ENCODE peak calls at places on chromosomes 13 and 19, in six cellular contexts. One of them, this sample, is unnamed.

GRCh38 chr19:22503524-22503923 is 81.4 kb upstream of the ZNF98 start:
- DNase-seq in NCI-H524 treated with DMSO at 0.1 percent for 48 hours: no peak
- DNase-seq in stimulated activated CD8-positive, alpha-beta memory T cell treated with anti-CD3 and anti-CD28 coated beads, Interleukin-15, amount 100 ng/mL, for 24 hours: no peak
- DNase-seq in OCI-M1: no peak
- DNase-seq in OCI-LY7: no peak
- DNase-seq in KG1: no peak
- DNase-seq in this sample: no peak

GRCh38 chr13:61294467-61295186 is 121.0 kb downstream of the PCDH20 start:
- DNase-seq in stimulated activated CD8-positive, alpha-beta memory T cell treated with anti-CD3 and anti-CD28 coated beads, Interleukin-15, amount 100 ng/mL, for 24 hours: no peak
- DNase-seq in OCI-M1: no peak
- DNase-seq in NCI-H524 treated with DMSO at 0.1 percent for 48 hours: peak
- DNase-seq in OCI-LY7: no peak
- DNase-seq in KG1: no peak
- DNase-seq in this sample: no peak

GRCh38 chr19:10553943-10554381 is 10.3 kb downstream of the ATG4D start:
- DNase-seq in NCI-H524 treated with DMSO at 0.1 percent for 48 hours: no peak
- DNase-seq in stimulated activated CD8-positive, alpha-beta memory T cell treated with anti-CD3 and anti-CD28 coated beads, Interleukin-15, amount 100 ng/mL, for 24 hours: no peak
- DNase-seq in OCI-M1: no peak
- DNase-seq in KG1: peak
- DNase-seq in OCI-LY7: peak
- DNase-seq in this sample: no peak

GRCh38 chr19:29845576-29846176 is 33.9 kb downstream of the CCNE1 start:
- DNase-seq in stimulated activated CD8-positive, alpha-beta memory T cell treated with anti-CD3 and anti-CD28 coated beads, Interleukin-15, amount 100 ng/mL, for 24 hours: no peak
- DNase-seq in KG1: no peak
- DNase-seq in OCI-M1: peak
- DNase-seq in NCI-H524 treated with DMSO at 0.1 percent for 48 hours: no peak
- DNase-seq in OCI-LY7: peak
- DNase-seq in this sample: no peak

GRCh38 chr19:3375221-3376088 is 9.1 kb downstream of the NFIC start:
- DNase-seq in stimulated activated CD8-positive, alpha-beta memory T cell treated with anti-CD3 and anti-CD28 coated beads, Interleukin-15, amount 100 ng/mL, for 24 hours: no peak
- DNase-seq in NCI-H524 treated with DMSO at 0.1 percent for 48 hours: no peak
- DNase-seq in OCI-M1: no peak
- DNase-seq in OCI-LY7: no peak
- DNase-seq in KG1: no peak
- DNase-seq in this sample: no peak

GRCh38 chr19:39397360-39398296 is 6.5 kb downstream of the MED29 start:
- DNase-seq in NCI-H524 treated with DMSO at 0.1 percent for 48 hours: no peak
- DNase-seq in OCI-LY7: peak
- DNase-seq in stimulated activated CD8-positive, alpha-beta memory T cell treated with anti-CD3 and anti-CD28 coated beads, Interleukin-15, amount 100 ng/mL, for 24 hours: peak
- DNase-seq in KG1: peak
- DNase-seq in OCI-M1: peak
- DNase-seq in this sample: peak

GRCh38 chr19:13103961-13104847 is 1.5 kb upstream of the LYL1 start:
- DNase-seq in KG1: peak
- DNase-seq in NCI-H524 treated with DMSO at 0.1 percent for 48 hours: no peak
- DNase-seq in stimulated activated CD8-positive, alpha-beta memory T cell treated with anti-CD3 and anti-CD28 coated beads, Interleukin-15, amount 100 ng/mL, for 24 hours: no peak
- DNase-seq in OCI-M1: no peak
- DNase-seq in OCI-LY7: peak
- DNase-seq in this sample: peak

GRCh38 chr13:70623260-70623659 is 515.0 kb upstream of the KLHL1 start:
- DNase-seq in stimulated activated CD8-positive, alpha-beta memory T cell treated with anti-CD3 and anti-CD28 coated beads, Interleukin-15, amount 100 ng/mL, for 24 hours: no peak
- DNase-seq in OCI-LY7: peak
- DNase-seq in KG1: no peak
- DNase-seq in NCI-H524 treated with DMSO at 0.1 percent for 48 hours: no peak
- DNase-seq in OCI-M1: peak
- DNase-seq in this sample: no peak

GRCh38 chr19:2866495-2867024 is 575 bp upstream of the ZNF556 start:
- DNase-seq in OCI-LY7: no peak
- DNase-seq in OCI-M1: no peak
- DNase-seq in NCI-H524 treated with DMSO at 0.1 percent for 48 hours: no peak
- DNase-seq in stimulated activated CD8-positive, alpha-beta memory T cell treated with anti-CD3 and anti-CD28 coated beads, Interleukin-15, amount 100 ng/mL, for 24 hours: no peak
- DNase-seq in KG1: no peak
- DNase-seq in this sample: no peak

GRCh38 chr19:3577741-3578344 is 5.1 kb downstream of the HMG20B start:
- DNase-seq in OCI-M1: no peak
- DNase-seq in NCI-H524 treated with DMSO at 0.1 percent for 48 hours: no peak
- DNase-seq in stimulated activated CD8-positive, alpha-beta memory T cell treated with anti-CD3 and anti-CD28 coated beads, Interleukin-15, amount 100 ng/mL, for 24 hours: no peak
- DNase-seq in KG1: no peak
- DNase-seq in OCI-LY7: no peak
- DNase-seq in this sample: no peak

GRCh38 chr19:33430674-33431277 is 57.3 kb downstream of the CEBPG start:
- DNase-seq in OCI-LY7: peak
- DNase-seq in KG1: no peak
- DNase-seq in OCI-M1: peak
- DNase-seq in stimulated activated CD8-positive, alpha-beta memory T cell treated with anti-CD3 and anti-CD28 coated beads, Interleukin-15, amount 100 ng/mL, for 24 hours: peak
- DNase-seq in NCI-H524 treated with DMSO at 0.1 percent for 48 hours: peak
- DNase-seq in this sample: peak

GRCh38 chr13:26759156-26759906 is 1.3 kb downstream of the GPR12 start:
- DNase-seq in OCI-M1: no peak
- DNase-seq in OCI-LY7: no peak
- DNase-seq in NCI-H524 treated with DMSO at 0.1 percent for 48 hours: no peak
- DNase-seq in stimulated activated CD8-positive, alpha-beta memory T cell treated with anti-CD3 and anti-CD28 coated beads, Interleukin-15, amount 100 ng/mL, for 24 hours: no peak
- DNase-seq in KG1: no peak
- DNase-seq in this sample: no peak

GRCh38 chr19:42129399-42130253 is 2.6 kb downstream of the POU2F2 start:
- DNase-seq in stimulated activated CD8-positive, alpha-beta memory T cell treated with anti-CD3 and anti-CD28 coated beads, Interleukin-15, amount 100 ng/mL, for 24 hours: no peak
- DNase-seq in OCI-LY7: peak
- DNase-seq in NCI-H524 treated with DMSO at 0.1 percent for 48 hours: no peak
- DNase-seq in OCI-M1: no peak
- DNase-seq in KG1: no peak
- DNase-seq in this sample: no peak

GRCh38 chr13:38951525-38952313 is 38.9 kb downstream of the STOML3 start:
- DNase-seq in OCI-M1: peak
- DNase-seq in OCI-LY7: no peak
- DNase-seq in stimulated activated CD8-positive, alpha-beta memory T cell treated with anti-CD3 and anti-CD28 coated beads, Interleukin-15, amount 100 ng/mL, for 24 hours: no peak
- DNase-seq in KG1: no peak
- DNase-seq in NCI-H524 treated with DMSO at 0.1 percent for 48 hours: no peak
- DNase-seq in this sample: no peak

GRCh38 chr13:41356788-41357187 is 45.7 kb downstream of the NAA16 start:
- DNase-seq in stimulated activated CD8-positive, alpha-beta memory T cell treated with anti-CD3 and anti-CD28 coated beads, Interleukin-15, amount 100 ng/mL, for 24 hours: no peak
- DNase-seq in OCI-M1: no peak
- DNase-seq in OCI-LY7: no peak
- DNase-seq in NCI-H524 treated with DMSO at 0.1 percent for 48 hours: no peak
- DNase-seq in KG1: no peak
- DNase-seq in this sample: no peak

GRCh38 chr19:44280916-44281315 is 21.2 kb downstream of the ZNF233 start:
- DNase-seq in stimulated activated CD8-positive, alpha-beta memory T cell treated with anti-CD3 and anti-CD28 coated beads, Interleukin-15, amount 100 ng/mL, for 24 hours: no peak
- DNase-seq in OCI-LY7: no peak
- DNase-seq in NCI-H524 treated with DMSO at 0.1 percent for 48 hours: peak
- DNase-seq in OCI-M1: peak
- DNase-seq in KG1: no peak
- DNase-seq in this sample: no peak

GRCh38 chr13:75180805-75181455 is 301.0 kb downstream of the TBC1D4 start:
- DNase-seq in NCI-H524 treated with DMSO at 0.1 percent for 48 hours: no peak
- DNase-seq in stimulated activated CD8-positive, alpha-beta memory T cell treated with anti-CD3 and anti-CD28 coated beads, Interleukin-15, amount 100 ng/mL, for 24 hours: no peak
- DNase-seq in KG1: no peak
- DNase-seq in OCI-M1: no peak
- DNase-seq in OCI-LY7: no peak
- DNase-seq in this sample: no peak

GRCh38 chr19:38686530-38686888 is 39.1 kb downstream of the ACTN4 start:
- DNase-seq in OCI-M1: no peak
- DNase-seq in KG1: no peak
- DNase-seq in OCI-LY7: no peak
- DNase-seq in NCI-H524 treated with DMSO at 0.1 percent for 48 hours: no peak
- DNase-seq in stimulated activated CD8-positive, alpha-beta memory T cell treated with anti-CD3 and anti-CD28 coated beads, Interleukin-15, amount 100 ng/mL, for 24 hours: no peak
- DNase-seq in this sample: no peak

GRCh38 chr19:30112171-30112570 is 170.1 kb downstream of the URI1 start:
- DNase-seq in KG1: no peak
- DNase-seq in NCI-H524 treated with DMSO at 0.1 percent for 48 hours: no peak
- DNase-seq in OCI-LY7: no peak
- DNase-seq in stimulated activated CD8-positive, alpha-beta memory T cell treated with anti-CD3 and anti-CD28 coated beads, Interleukin-15, amount 100 ng/mL, for 24 hours: no peak
- DNase-seq in OCI-M1: no peak
- DNase-seq in this sample: no peak

GRCh38 chr13:99005609-99006008 is 27.7 kb upstream of the DOCK9 start:
- DNase-seq in OCI-LY7: no peak
- DNase-seq in OCI-M1: no peak
- DNase-seq in KG1: no peak
- DNase-seq in NCI-H524 treated with DMSO at 0.1 percent for 48 hours: no peak
- DNase-seq in stimulated activated CD8-positive, alpha-beta memory T cell treated with anti-CD3 and anti-CD28 coated beads, Interleukin-15, amount 100 ng/mL, for 24 hours: no peak
- DNase-seq in this sample: no peak

GRCh38 chr13:95296326-95296939 is 4.8 kb downstream of the ABCC4 start:
- DNase-seq in KG1: no peak
- DNase-seq in OCI-LY7: peak
- DNase-seq in NCI-H524 treated with DMSO at 0.1 percent for 48 hours: no peak
- DNase-seq in stimulated activated CD8-positive, alpha-beta memory T cell treated with anti-CD3 and anti-CD28 coated beads, Interleukin-15, amount 100 ng/mL, for 24 hours: no peak
- DNase-seq in OCI-M1: peak
- DNase-seq in this sample: no peak

GRCh38 chr13:99307247-99307646 is at the start of gene GPR183:
- DNase-seq in OCI-LY7: no peak
- DNase-seq in NCI-H524 treated with DMSO at 0.1 percent for 48 hours: no peak
- DNase-seq in KG1: peak
- DNase-seq in OCI-M1: peak
- DNase-seq in stimulated activated CD8-positive, alpha-beta memory T cell treated with anti-CD3 and anti-CD28 coated beads, Interleukin-15, amount 100 ng/mL, for 24 hours: no peak
- DNase-seq in this sample: no peak

GRCh38 chr13:111043575-111043982 is 71.5 kb upstream of the ARHGEF7 start:
- DNase-seq in OCI-LY7: no peak
- DNase-seq in KG1: no peak
- DNase-seq in stimulated activated CD8-positive, alpha-beta memory T cell treated with anti-CD3 and anti-CD28 coated beads, Interleukin-15, amount 100 ng/mL, for 24 hours: no peak
- DNase-seq in OCI-M1: no peak
- DNase-seq in NCI-H524 treated with DMSO at 0.1 percent for 48 hours: no peak
- DNase-seq in this sample: no peak

GRCh38 chr13:77477299-77477848 is 58.1 kb upstream of the SCEL start:
- DNase-seq in OCI-LY7: no peak
- DNase-seq in OCI-M1: no peak
- DNase-seq in KG1: no peak
- DNase-seq in NCI-H524 treated with DMSO at 0.1 percent for 48 hours: no peak
- DNase-seq in stimulated activated CD8-positive, alpha-beta memory T cell treated with anti-CD3 and anti-CD28 coated beads, Interleukin-15, amount 100 ng/mL, for 24 hours: no peak
- DNase-seq in this sample: no peak

GRCh38 chr13:42380420-42381164 is 108.6 kb downstream of the AKAP11 start:
- DNase-seq in KG1: no peak
- DNase-seq in NCI-H524 treated with DMSO at 0.1 percent for 48 hours: no peak
- DNase-seq in OCI-LY7: peak
- DNase-seq in OCI-M1: no peak
- DNase-seq in stimulated activated CD8-positive, alpha-beta memory T cell treated with anti-CD3 and anti-CD28 coated beads, Interleukin-15, amount 100 ng/mL, for 24 hours: no peak
- DNase-seq in this sample: no peak

GRCh38 chr19:46714523-46715106 is 2.3 kb downstream of the PRKD2 start:
- DNase-seq in KG1: no peak
- DNase-seq in OCI-LY7: peak
- DNase-seq in OCI-M1: peak
- DNase-seq in NCI-H524 treated with DMSO at 0.1 percent for 48 hours: no peak
- DNase-seq in stimulated activated CD8-positive, alpha-beta memory T cell treated with anti-CD3 and anti-CD28 coated beads, Interleukin-15, amount 100 ng/mL, for 24 hours: no peak
- DNase-seq in this sample: peak

GRCh38 chr13:28048768-28049167 is 51.6 kb downstream of the FLT3 start:
- DNase-seq in KG1: no peak
- DNase-seq in OCI-M1: no peak
- DNase-seq in NCI-H524 treated with DMSO at 0.1 percent for 48 hours: no peak
- DNase-seq in OCI-LY7: no peak
- DNase-seq in stimulated activated CD8-positive, alpha-beta memory T cell treated with anti-CD3 and anti-CD28 coated beads, Interleukin-15, amount 100 ng/mL, for 24 hours: no peak
- DNase-seq in this sample: no peak

GRCh38 chr13:39779337-39780270 is 124.1 kb downstream of the COG6 start:
- DNase-seq in NCI-H524 treated with DMSO at 0.1 percent for 48 hours: no peak
- DNase-seq in OCI-LY7: no peak
- DNase-seq in stimulated activated CD8-positive, alpha-beta memory T cell treated with anti-CD3 and anti-CD28 coated beads, Interleukin-15, amount 100 ng/mL, for 24 hours: no peak
- DNase-seq in OCI-M1: no peak
- DNase-seq in KG1: no peak
- DNase-seq in this sample: peak

GRCh38 chr13:113573065-113573464 is 11.5 kb upstream of the TFDP1 start:
- DNase-seq in OCI-M1: no peak
- DNase-seq in OCI-LY7: no peak
- DNase-seq in NCI-H524 treated with DMSO at 0.1 percent for 48 hours: no peak
- DNase-seq in KG1: no peak
- DNase-seq in stimulated activated CD8-positive, alpha-beta memory T cell treated with anti-CD3 and anti-CD28 coated beads, Interleukin-15, amount 100 ng/mL, for 24 hours: no peak
- DNase-seq in this sample: no peak

GRCh38 chr19:16883518-16883917 is 5.3 kb upstream of the F2RL3 start:
- DNase-seq in KG1: no peak
- DNase-seq in stimulated activated CD8-positive, alpha-beta memory T cell treated with anti-CD3 and anti-CD28 coated beads, Interleukin-15, amount 100 ng/mL, for 24 hours: no peak
- DNase-seq in OCI-LY7: no peak
- DNase-seq in NCI-H524 treated with DMSO at 0.1 percent for 48 hours: no peak
- DNase-seq in OCI-M1: no peak
- DNase-seq in this sample: no peak

GRCh38 chr13:26719356-26719945 is 41.1 kb downstream of the GPR12 start:
- DNase-seq in stimulated activated CD8-positive, alpha-beta memory T cell treated with anti-CD3 and anti-CD28 coated beads, Interleukin-15, amount 100 ng/mL, for 24 hours: no peak
- DNase-seq in OCI-M1: peak
- DNase-seq in OCI-LY7: peak
- DNase-seq in KG1: peak
- DNase-seq in NCI-H524 treated with DMSO at 0.1 percent for 48 hours: peak
- DNase-seq in this sample: no peak

GRCh38 chr19:57068921-57069697 is 50.7 kb upstream of the USP29 start:
- DNase-seq in OCI-M1: peak
- DNase-seq in stimulated activated CD8-positive, alpha-beta memory T cell treated with anti-CD3 and anti-CD28 coated beads, Interleukin-15, amount 100 ng/mL, for 24 hours: no peak
- DNase-seq in NCI-H524 treated with DMSO at 0.1 percent for 48 hours: no peak
- DNase-seq in OCI-LY7: no peak
- DNase-seq in KG1: no peak
- DNase-seq in this sample: no peak

GRCh38 chr19:38429811-38430156 is 3.7 kb upstream of the RYR1 start:
- DNase-seq in stimulated activated CD8-positive, alpha-beta memory T cell treated with anti-CD3 and anti-CD28 coated beads, Interleukin-15, amount 100 ng/mL, for 24 hours: no peak
- DNase-seq in OCI-M1: no peak
- DNase-seq in KG1: no peak
- DNase-seq in OCI-LY7: no peak
- DNase-seq in NCI-H524 treated with DMSO at 0.1 percent for 48 hours: no peak
- DNase-seq in this sample: no peak

GRCh38 chr13:28138012-28138755 is at the start of gene PAN3:
- DNase-seq in OCI-LY7: peak
- DNase-seq in KG1: peak
- DNase-seq in OCI-M1: peak
- DNase-seq in stimulated activated CD8-positive, alpha-beta memory T cell treated with anti-CD3 and anti-CD28 coated beads, Interleukin-15, amount 100 ng/mL, for 24 hours: peak
- DNase-seq in NCI-H524 treated with DMSO at 0.1 percent for 48 hours: peak
- DNase-seq in this sample: peak

GRCh38 chr13:109274188-109274821 is 512.1 kb downstream of the IRS2 start:
- DNase-seq in OCI-LY7: no peak
- DNase-seq in OCI-M1: no peak
- DNase-seq in stimulated activated CD8-positive, alpha-beta memory T cell treated with anti-CD3 and anti-CD28 coated beads, Interleukin-15, amount 100 ng/mL, for 24 hours: no peak
- DNase-seq in NCI-H524 treated with DMSO at 0.1 percent for 48 hours: no peak
- DNase-seq in KG1: no peak
- DNase-seq in this sample: no peak

GRCh38 chr13:49357694-49358093 is 86.2 kb downstream of the CAB39L start:
- DNase-seq in NCI-H524 treated with DMSO at 0.1 percent for 48 hours: no peak
- DNase-seq in OCI-M1: no peak
- DNase-seq in KG1: no peak
- DNase-seq in OCI-LY7: no peak
- DNase-seq in stimulated activated CD8-positive, alpha-beta memory T cell treated with anti-CD3 and anti-CD28 coated beads, Interleukin-15, amount 100 ng/mL, for 24 hours: no peak
- DNase-seq in this sample: no peak

GRCh38 chr19:45404557-45405434 is at the start of gene PPP1R13L:
- DNase-seq in OCI-M1: no peak
- DNase-seq in stimulated activated CD8-positive, alpha-beta memory T cell treated with anti-CD3 and anti-CD28 coated beads, Interleukin-15, amount 100 ng/mL, for 24 hours: no peak
- DNase-seq in OCI-LY7: peak
- DNase-seq in NCI-H524 treated with DMSO at 0.1 percent for 48 hours: no peak
- DNase-seq in KG1: no peak
- DNase-seq in this sample: peak

GRCh38 chr13:38905861-38906260 is 84.8 kb downstream of the STOML3 start:
- DNase-seq in NCI-H524 treated with DMSO at 0.1 percent for 48 hours: no peak
- DNase-seq in KG1: no peak
- DNase-seq in OCI-M1: no peak
- DNase-seq in OCI-LY7: no peak
- DNase-seq in stimulated activated CD8-positive, alpha-beta memory T cell treated with anti-CD3 and anti-CD28 coated beads, Interleukin-15, amount 100 ng/mL, for 24 hours: no peak
- DNase-seq in this sample: no peak

GRCh38 chr19:12891553-12892021 is 627 bp downstream of the GCDH start:
- DNase-seq in KG1: no peak
- DNase-seq in stimulated activated CD8-positive, alpha-beta memory T cell treated with anti-CD3 and anti-CD28 coated beads, Interleukin-15, amount 100 ng/mL, for 24 hours: no peak
- DNase-seq in OCI-M1: no peak
- DNase-seq in OCI-LY7: no peak
- DNase-seq in NCI-H524 treated with DMSO at 0.1 percent for 48 hours: no peak
- DNase-seq in this sample: no peak

GRCh38 chr19:58033741-58034475 is at the start of gene ZSCAN1:
- DNase-seq in OCI-LY7: no peak
- DNase-seq in stimulated activated CD8-positive, alpha-beta memory T cell treated with anti-CD3 and anti-CD28 coated beads, Interleukin-15, amount 100 ng/mL, for 24 hours: no peak
- DNase-seq in KG1: peak
- DNase-seq in NCI-H524 treated with DMSO at 0.1 percent for 48 hours: peak
- DNase-seq in OCI-M1: peak
- DNase-seq in this sample: peak

This sample was measured in activated naive CD4-positive, alpha-beta T cell treated with anti-CD3 and anti-CD28 coated beads, Interleukin-2, amount 50 U/mL, for 72 hours.